ENCODE peak calls at places on chromosomes 6 and 20, in seven cellular contexts. One of them, this sample, is unnamed.

GRCh38 chr6:41061196-41061726 is 8.3 kb downstream of the APOBEC2 start:
- DNase-seq in SK-N-SH: no peak
- DNase-seq in K562: no peak
- DNase-seq in HepG2: no peak
- DNase-seq in HCT116: no peak
- DNase-seq in GM12878: no peak
- DNase-seq in H1: no peak
- DNase-seq in this sample: no peak

GRCh38 chr20:24100370-24101011 is 111.9 kb upstream of the GGTLC1 start:
- DNase-seq in K562: peak
- DNase-seq in SK-N-SH: peak
- DNase-seq in HepG2: peak
- DNase-seq in H1: no peak
- DNase-seq in HCT116: peak
- DNase-seq in GM12878: no peak
- DNase-seq in this sample: peak

GRCh38 chr6:126302191-126302590 is 37.7 kb upstream of the CENPW start:
- DNase-seq in HepG2: no peak
- DNase-seq in K562: no peak
- DNase-seq in H1: no peak
- DNase-seq in SK-N-SH: no peak
- DNase-seq in GM12878: no peak
- DNase-seq in HCT116: peak
- DNase-seq in this sample: no peak

GRCh38 chr6:28171271-28171670 is 29.6 kb downstream of the ZKSCAN8 start:
- DNase-seq in HepG2: no peak
- DNase-seq in GM12878: no peak
- DNase-seq in H1: no peak
- DNase-seq in K562: no peak
- DNase-seq in SK-N-SH: no peak
- DNase-seq in HCT116: no peak
- DNase-seq in this sample: no peak

GRCh38 chr6:42453649-42454427 is 2.1 kb upstream of the TRERF1 start:
- DNase-seq in K562: no peak
- DNase-seq in HCT116: no peak
- DNase-seq in HepG2: no peak
- DNase-seq in SK-N-SH: peak
- DNase-seq in H1: no peak
- DNase-seq in GM12878: no peak
- DNase-seq in this sample: peak

GRCh38 chr20:13794667-13795066 is 9.8 kb downstream of the NDUFAF5 start:
- DNase-seq in H1: no peak
- DNase-seq in SK-N-SH: no peak
- DNase-seq in HCT116: no peak
- DNase-seq in GM12878: no peak
- DNase-seq in K562: no peak
- DNase-seq in HepG2: no peak
- DNase-seq in this sample: no peak

GRCh38 chr20:17622851-17623508 is 53.1 kb downstream of the DSTN start:
- DNase-seq in HepG2: no peak
- DNase-seq in K562: no peak
- DNase-seq in SK-N-SH: peak
- DNase-seq in H1: no peak
- DNase-seq in GM12878: no peak
- DNase-seq in HCT116: no peak
- DNase-seq in this sample: no peak

GRCh38 chr6:138159246-138159645 is 2.5 kb upstream of the ARFGEF3 start:
- DNase-seq in K562: no peak
- DNase-seq in GM12878: no peak
- DNase-seq in HCT116: no peak
- DNase-seq in SK-N-SH: no peak
- DNase-seq in H1: no peak
- DNase-seq in HepG2: no peak
- DNase-seq in this sample: no peak

GRCh38 chr6:44054635-44055559 is 72.4 kb downstream of the MRPL14 start:
- DNase-seq in GM12878: no peak
- DNase-seq in SK-N-SH: peak
- DNase-seq in HepG2: no peak
- DNase-seq in H1: no peak
- DNase-seq in K562: no peak
- DNase-seq in HCT116: no peak
- DNase-seq in this sample: no peak

GRCh38 chr20:33826270-33826897 is 15.2 kb downstream of the CHMP4B start:
- DNase-seq in HepG2: peak
- DNase-seq in GM12878: no peak
- DNase-seq in H1: no peak
- DNase-seq in K562: no peak
- DNase-seq in SK-N-SH: no peak
- DNase-seq in HCT116: no peak
- DNase-seq in this sample: peak

GRCh38 chr20:47021850-47022249 is 127.2 kb downstream of the EYA2 start:
- DNase-seq in HepG2: peak
- DNase-seq in SK-N-SH: no peak
- DNase-seq in HCT116: no peak
- DNase-seq in K562: no peak
- DNase-seq in GM12878: no peak
- DNase-seq in H1: no peak
- DNase-seq in this sample: no peak

GRCh38 chr20:5785146-5785545 is 34.9 kb downstream of the SHLD1 start:
- DNase-seq in SK-N-SH: no peak
- DNase-seq in GM12878: no peak
- DNase-seq in HCT116: no peak
- DNase-seq in HepG2: no peak
- DNase-seq in K562: no peak
- DNase-seq in H1: no peak
- DNase-seq in this sample: no peak

GRCh38 chr6:118288355-118289124 is 259.6 kb upstream of the PLN start:
- DNase-seq in H1: no peak
- DNase-seq in SK-N-SH: no peak
- DNase-seq in HepG2: no peak
- DNase-seq in HCT116: no peak
- DNase-seq in K562: no peak
- DNase-seq in GM12878: no peak
- DNase-seq in this sample: no peak

GRCh38 chr6:28772480-28773381 is 151.1 kb downstream of the TRIM27 start:
- DNase-seq in H1: no peak
- DNase-seq in SK-N-SH: no peak
- DNase-seq in GM12878: no peak
- DNase-seq in HepG2: no peak
- DNase-seq in HCT116: peak
- DNase-seq in K562: peak
- DNase-seq in this sample: no peak

GRCh38 chr6:166958926-166959861 is 2.8 kb upstream of the RNASET2 start:
- DNase-seq in HepG2: peak
- DNase-seq in K562: peak
- DNase-seq in H1: no peak
- DNase-seq in HCT116: no peak
- DNase-seq in GM12878: no peak
- DNase-seq in SK-N-SH: no peak
- DNase-seq in this sample: no peak

GRCh38 chr6:22975079-22975478 is 405.7 kb downstream of the HDGFL1 start:
- DNase-seq in HepG2: no peak
- DNase-seq in SK-N-SH: no peak
- DNase-seq in GM12878: no peak
- DNase-seq in K562: no peak
- DNase-seq in HCT116: no peak
- DNase-seq in H1: no peak
- DNase-seq in this sample: no peak

GRCh38 chr6:139372326-139373153 is 1.9 kb downstream of the CITED2 start:
- DNase-seq in K562: no peak
- DNase-seq in HepG2: no peak
- DNase-seq in SK-N-SH: no peak
- DNase-seq in H1: no peak
- DNase-seq in HCT116: no peak
- DNase-seq in GM12878: no peak
- DNase-seq in this sample: no peak

GRCh38 chr6:7685276-7685675 is 40.6 kb upstream of the BMP6 start:
- DNase-seq in SK-N-SH: no peak
- DNase-seq in H1: no peak
- DNase-seq in HCT116: no peak
- DNase-seq in HepG2: no peak
- DNase-seq in GM12878: no peak
- DNase-seq in K562: no peak
- DNase-seq in this sample: no peak

GRCh38 chr20:37527638-37528441 is at the start of gene BLCAP:
- DNase-seq in K562: peak
- DNase-seq in H1: peak
- DNase-seq in HepG2: peak
- DNase-seq in SK-N-SH: peak
- DNase-seq in GM12878: peak
- DNase-seq in HCT116: peak
- DNase-seq in this sample: peak

GRCh38 chr20:37530696-37531095 is 3.0 kb upstream of the BLCAP start:
- DNase-seq in K562: no peak
- DNase-seq in HCT116: no peak
- DNase-seq in SK-N-SH: no peak
- DNase-seq in H1: no peak
- DNase-seq in HepG2: peak
- DNase-seq in GM12878: no peak
- DNase-seq in this sample: no peak

GRCh38 chr20:37528442-37529213 is 952 bp upstream of the BLCAP start:
- DNase-seq in SK-N-SH: no peak
- DNase-seq in HepG2: no peak
- DNase-seq in K562: no peak
- DNase-seq in HCT116: no peak
- DNase-seq in H1: no peak
- DNase-seq in GM12878: no peak
- DNase-seq in this sample: no peak

GRCh38 chr20:37529968-37530600 is 2.4 kb upstream of the BLCAP start:
- DNase-seq in GM12878: no peak
- DNase-seq in H1: no peak
- DNase-seq in SK-N-SH: no peak
- DNase-seq in HepG2: no peak
- DNase-seq in K562: no peak
- DNase-seq in HCT116: no peak
- DNase-seq in this sample: no peak

GRCh38 chr20:37529214-37529967 is 1.7 kb upstream of the BLCAP start:
- DNase-seq in GM12878: no peak
- DNase-seq in HepG2: peak
- DNase-seq in H1: no peak
- DNase-seq in SK-N-SH: no peak
- DNase-seq in K562: no peak
- DNase-seq in HCT116: no peak
- DNase-seq in this sample: no peak
- TF ChIP-seq JUND in GM12878: no peak
- TF ChIP-seq JUND in HepG2: no peak
- TF ChIP-seq JUND in H1: no peak
- TF ChIP-seq JUND in SK-N-SH: no peak
- TF ChIP-seq JUND in K562: no peak
- TF ChIP-seq JUND in HCT116: no peak
- TF ChIP-seq JUND in this sample: no peak

GRCh38 chr20:3690413-3690812 is 8.6 kb upstream of the ADAM33 start:
- DNase-seq in GM12878: no peak
- DNase-seq in SK-N-SH: no peak
- DNase-seq in HepG2: no peak
- DNase-seq in HCT116: no peak
- DNase-seq in H1: no peak
- DNase-seq in K562: no peak
- DNase-seq in this sample: no peak

GRCh38 chr20:3686867-3687321 is 5.1 kb upstream of the ADAM33 start:
- DNase-seq in H1: no peak
- DNase-seq in HepG2: no peak
- DNase-seq in HCT116: no peak
- DNase-seq in K562: no peak
- DNase-seq in SK-N-SH: no peak
- DNase-seq in GM12878: no peak
- DNase-seq in this sample: no peak

GRCh38 chr20:3689978-3690377 is 8.2 kb upstream of the ADAM33 start:
- DNase-seq in HepG2: no peak
- DNase-seq in GM12878: no peak
- DNase-seq in SK-N-SH: no peak
- DNase-seq in HCT116: no peak
- DNase-seq in K562: no peak
- DNase-seq in H1: no peak
- DNase-seq in this sample: no peak

GRCh38 chr20:3685341-3685740 is 3.5 kb upstream of the ADAM33 start:
- DNase-seq in H1: no peak
- DNase-seq in GM12878: no peak
- DNase-seq in SK-N-SH: no peak
- DNase-seq in HCT116: no peak
- DNase-seq in HepG2: no peak
- DNase-seq in K562: no peak
- DNase-seq in this sample: no peak

GRCh38 chr20:3687655-3688054 is 5.8 kb upstream of the ADAM33 start:
- DNase-seq in K562: peak
- DNase-seq in GM12878: no peak
- DNase-seq in H1: no peak
- DNase-seq in HepG2: peak
- DNase-seq in HCT116: peak
- DNase-seq in SK-N-SH: no peak
- DNase-seq in this sample: peak
- TF ChIP-seq JUND in K562: no peak
- TF ChIP-seq JUND in GM12878: no peak
- TF ChIP-seq JUND in H1: no peak
- TF ChIP-seq JUND in HepG2: no peak
- TF ChIP-seq JUND in HCT116: no peak
- TF ChIP-seq JUND in SK-N-SH: no peak
- TF ChIP-seq JUND in this sample: no peak

GRCh38 chr6:34132486-34133185 is 13.3 kb downstream of the GRM4 start:
- DNase-seq in H1: no peak
- DNase-seq in HepG2: peak
- DNase-seq in SK-N-SH: no peak
- DNase-seq in HCT116: no peak
- DNase-seq in GM12878: no peak
- DNase-seq in K562: peak
- DNase-seq in this sample: peak
- TF ChIP-seq JUND in H1: no peak
- TF ChIP-seq JUND in HepG2: no peak
- TF ChIP-seq JUND in SK-N-SH: no peak
- TF ChIP-seq JUND in HCT116: no peak
- TF ChIP-seq JUND in GM12878: no peak
- TF ChIP-seq JUND in K562: no peak
- TF ChIP-seq JUND in this sample: no peak

GRCh38 chr20:57122481-57123138 is 143.8 kb downstream of the BMP7 start:
- DNase-seq in HCT116: no peak
- DNase-seq in K562: no peak
- DNase-seq in HepG2: no peak
- DNase-seq in SK-N-SH: no peak
- DNase-seq in H1: no peak
- DNase-seq in GM12878: no peak
- DNase-seq in this sample: no peak

GRCh38 chr20:57123139-57123903 is 143.1 kb downstream of the BMP7 start:
- DNase-seq in K562: no peak
- DNase-seq in H1: no peak
- DNase-seq in HepG2: no peak
- DNase-seq in SK-N-SH: no peak
- DNase-seq in HCT116: no peak
- DNase-seq in GM12878: no peak
- DNase-seq in this sample: no peak

GRCh38 chr20:57124346-57124745 is 142.1 kb downstream of the BMP7 start:
- DNase-seq in HCT116: no peak
- DNase-seq in HepG2: no peak
- DNase-seq in K562: no peak
- DNase-seq in SK-N-SH: no peak
- DNase-seq in GM12878: no peak
- DNase-seq in H1: no peak
- DNase-seq in this sample: no peak

GRCh38 chr20:57126481-57127092 is 139.9 kb downstream of the BMP7 start:
- DNase-seq in SK-N-SH: no peak
- DNase-seq in K562: no peak
- DNase-seq in H1: no peak
- DNase-seq in GM12878: no peak
- DNase-seq in HepG2: no peak
- DNase-seq in HCT116: no peak
- DNase-seq in this sample: no peak

GRCh38 chr20:57124800-57125399 is 141.5 kb downstream of the BMP7 start:
- DNase-seq in HepG2: no peak
- DNase-seq in SK-N-SH: no peak
- DNase-seq in HCT116: no peak
- DNase-seq in H1: no peak
- DNase-seq in GM12878: peak
- DNase-seq in K562: no peak
- DNase-seq in this sample: no peak
- TF ChIP-seq JUND in HepG2: no peak
- TF ChIP-seq JUND in SK-N-SH: no peak
- TF ChIP-seq JUND in HCT116: no peak
- TF ChIP-seq JUND in H1: no peak
- TF ChIP-seq JUND in GM12878: no peak
- TF ChIP-seq JUND in K562: no peak
- TF ChIP-seq JUND in this sample: no peak